ENCODE peak calls at places on chromosomes 3 and 15, in seven cellular contexts. One of them, this sample, is unnamed.

GRCh38 chr3:118181274-118181673 is 853.4 kb downstream of the IGSF11 start:
- DNase-seq in germinal center: no peak
- DNase-seq in cardiac fibroblast: no peak
- DNase-seq in breast epithelium: no peak
- DNase-seq in posterior vena cava: no peak
- DNase-seq in posterior cingulate gyrus: no peak
- DNase-seq in NCI-H2107: no peak
- DNase-seq in this sample: no peak

GRCh38 chr15:61748529-61748928 is 311.7 kb downstream of the VPS13C start:
- DNase-seq in breast epithelium: no peak
- DNase-seq in NCI-H2107: no peak
- DNase-seq in posterior vena cava: no peak
- DNase-seq in posterior cingulate gyrus: no peak
- DNase-seq in cardiac fibroblast: no peak
- DNase-seq in germinal center: no peak
- DNase-seq in this sample: no peak

GRCh38 chr3:148178508-148178907 is 519.2 kb upstream of the AGTR1 start:
- DNase-seq in cardiac fibroblast: no peak
- DNase-seq in posterior vena cava: no peak
- DNase-seq in germinal center: no peak
- DNase-seq in breast epithelium: no peak
- DNase-seq in posterior cingulate gyrus: no peak
- DNase-seq in NCI-H2107: peak; percentile 11
- DNase-seq in this sample: no peak

GRCh38 chr15:33022629-33023028 is 171.9 kb downstream of the FMN1 start:
- DNase-seq in NCI-H2107: no peak
- DNase-seq in breast epithelium: peak; percentile 61
- DNase-seq in posterior cingulate gyrus: no peak
- DNase-seq in posterior vena cava: no peak
- DNase-seq in germinal center: no peak
- DNase-seq in cardiac fibroblast: peak; percentile 54
- DNase-seq in this sample: no peak

GRCh38 chr3:73625124-73625665 is 454 bp upstream of the PDZRN3 start:
- DNase-seq in cardiac fibroblast: peak; percentile 78
- DNase-seq in NCI-H2107: no peak
- DNase-seq in posterior cingulate gyrus: no peak
- DNase-seq in breast epithelium: no peak
- DNase-seq in posterior vena cava: no peak
- DNase-seq in germinal center: no peak
- DNase-seq in this sample: no peak

GRCh38 chr3:128323206-128324081 is 143.2 kb downstream of the DNAJB8 start:
- DNase-seq in posterior vena cava: no peak
- DNase-seq in cardiac fibroblast: no peak
- DNase-seq in breast epithelium: no peak
- DNase-seq in posterior cingulate gyrus: no peak
- DNase-seq in NCI-H2107: no peak
- DNase-seq in germinal center: no peak
- DNase-seq in this sample: no peak

GRCh38 chr3:67083277-67083676 is 85.2 kb downstream of the KBTBD8 start:
- DNase-seq in posterior vena cava: no peak
- DNase-seq in posterior cingulate gyrus: no peak
- DNase-seq in germinal center: no peak
- DNase-seq in cardiac fibroblast: peak; percentile 8
- DNase-seq in NCI-H2107: no peak
- DNase-seq in breast epithelium: no peak
- DNase-seq in this sample: no peak

GRCh38 chr15:27499191-27499590 is 528.2 kb downstream of the GABRG3 start:
- DNase-seq in NCI-H2107: no peak
- DNase-seq in germinal center: no peak
- DNase-seq in posterior cingulate gyrus: no peak
- DNase-seq in posterior vena cava: no peak
- DNase-seq in cardiac fibroblast: no peak
- DNase-seq in breast epithelium: no peak
- DNase-seq in this sample: no peak

GRCh38 chr3:112656045-112656444 is 15.1 kb upstream of the CCDC80 start:
- DNase-seq in cardiac fibroblast: no peak
- DNase-seq in breast epithelium: no peak
- DNase-seq in posterior cingulate gyrus: no peak
- DNase-seq in NCI-H2107: no peak
- DNase-seq in posterior vena cava: no peak
- DNase-seq in germinal center: no peak
- DNase-seq in this sample: no peak

GRCh38 chr15:91032919-91033803 is 10.8 kb upstream of the VPS33B start:
- DNase-seq in posterior vena cava: no peak
- DNase-seq in NCI-H2107: no peak
- DNase-seq in breast epithelium: peak; percentile 64
- DNase-seq in germinal center: peak; percentile 15
- DNase-seq in cardiac fibroblast: peak; percentile 29
- DNase-seq in posterior cingulate gyrus: no peak
- DNase-seq in this sample: no peak

GRCh38 chr15:38818156-38818745 is 253.6 kb upstream of the RASGRP1 start:
- DNase-seq in posterior cingulate gyrus: no peak
- DNase-seq in NCI-H2107: no peak
- DNase-seq in germinal center: no peak
- DNase-seq in breast epithelium: no peak
- DNase-seq in cardiac fibroblast: no peak
- DNase-seq in posterior vena cava: no peak
- DNase-seq in this sample: no peak

GRCh38 chr3:182382112-182382857 is 411.0 kb upstream of the ATP11B start:
- DNase-seq in posterior vena cava: no peak
- DNase-seq in breast epithelium: no peak
- DNase-seq in germinal center: no peak
- DNase-seq in cardiac fibroblast: no peak
- DNase-seq in NCI-H2107: no peak
- DNase-seq in posterior cingulate gyrus: no peak
- DNase-seq in this sample: no peak

GRCh38 chr3:151866711-151867410 is 6.6 kb upstream of the SUCNR1 start:
- DNase-seq in breast epithelium: no peak
- DNase-seq in germinal center: no peak
- DNase-seq in posterior cingulate gyrus: no peak
- DNase-seq in posterior vena cava: no peak
- DNase-seq in cardiac fibroblast: no peak
- DNase-seq in NCI-H2107: no peak
- DNase-seq in this sample: no peak

GRCh38 chr3:184541886-184542562 is 19.6 kb upstream of the EPHB3 start:
- DNase-seq in breast epithelium: no peak
- DNase-seq in germinal center: no peak
- DNase-seq in posterior cingulate gyrus: no peak
- DNase-seq in posterior vena cava: peak; percentile 72
- DNase-seq in cardiac fibroblast: no peak
- DNase-seq in NCI-H2107: no peak
- DNase-seq in this sample: no peak

GRCh38 chr3:127953092-127953491 is 38.1 kb downstream of the KBTBD12 start:
- DNase-seq in germinal center: no peak
- DNase-seq in cardiac fibroblast: no peak
- DNase-seq in breast epithelium: no peak
- DNase-seq in posterior cingulate gyrus: no peak
- DNase-seq in posterior vena cava: no peak
- DNase-seq in NCI-H2107: no peak
- DNase-seq in this sample: no peak

GRCh38 chr3:126397610-126398422 is 3.1 kb downstream of the CFAP100 start:
- DNase-seq in cardiac fibroblast: no peak
- DNase-seq in breast epithelium: peak; percentile 49
- DNase-seq in germinal center: no peak
- DNase-seq in NCI-H2107: no peak
- DNase-seq in posterior cingulate gyrus: no peak
- DNase-seq in posterior vena cava: no peak
- DNase-seq in this sample: no peak

GRCh38 chr3:138222316-138222715 is 35.2 kb downstream of the ARMC8 start:
- DNase-seq in NCI-H2107: no peak
- DNase-seq in cardiac fibroblast: no peak
- DNase-seq in germinal center: no peak
- DNase-seq in breast epithelium: no peak
- DNase-seq in posterior vena cava: no peak
- DNase-seq in posterior cingulate gyrus: no peak
- DNase-seq in this sample: no peak

GRCh38 chr3:197026481-197026866 is 3.1 kb downstream of the MELTF start:
- DNase-seq in posterior vena cava: peak; percentile 76
- DNase-seq in breast epithelium: no peak
- DNase-seq in NCI-H2107: no peak
- DNase-seq in cardiac fibroblast: no peak
- DNase-seq in germinal center: no peak
- DNase-seq in posterior cingulate gyrus: no peak
- DNase-seq in this sample: no peak

GRCh38 chr15:26280281-26280680 is 417.2 kb upstream of the ATP10A start:
- DNase-seq in posterior vena cava: no peak
- DNase-seq in breast epithelium: no peak
- DNase-seq in cardiac fibroblast: no peak
- DNase-seq in posterior cingulate gyrus: no peak
- DNase-seq in germinal center: no peak
- DNase-seq in NCI-H2107: no peak
- DNase-seq in this sample: no peak

GRCh38 chr3:125125822-125126245 is 70.0 kb upstream of the HEG1 start:
- DNase-seq in germinal center: no peak
- DNase-seq in breast epithelium: no peak
- DNase-seq in posterior cingulate gyrus: no peak
- DNase-seq in posterior vena cava: no peak
- DNase-seq in cardiac fibroblast: peak; percentile 97
- DNase-seq in NCI-H2107: no peak
- DNase-seq in this sample: no peak

GRCh38 chr3:98770261-98771039 is 7.3 kb downstream of the ST3GAL6 start:
- DNase-seq in posterior vena cava: no peak
- DNase-seq in posterior cingulate gyrus: no peak
- DNase-seq in NCI-H2107: peak; percentile 65
- DNase-seq in breast epithelium: peak; percentile 56
- DNase-seq in germinal center: no peak
- DNase-seq in cardiac fibroblast: no peak
- DNase-seq in this sample: no peak

GRCh38 chr3:177724020-177724638 is 526.8 kb upstream of the TBL1XR1 start:
- DNase-seq in posterior vena cava: peak; percentile 86
- DNase-seq in cardiac fibroblast: peak; percentile 84
- DNase-seq in posterior cingulate gyrus: no peak
- DNase-seq in germinal center: no peak
- DNase-seq in breast epithelium: no peak
- DNase-seq in NCI-H2107: no peak
- DNase-seq in this sample: no peak

GRCh38 chr3:106560451-106560966 is 691.7 kb upstream of the CBLB start:
- DNase-seq in posterior cingulate gyrus: no peak
- DNase-seq in germinal center: no peak
- DNase-seq in cardiac fibroblast: peak; percentile 81
- DNase-seq in NCI-H2107: no peak
- DNase-seq in breast epithelium: no peak
- DNase-seq in posterior vena cava: no peak
- DNase-seq in this sample: no peak

GRCh38 chr15:86247249-86247955 is 167.7 kb downstream of the AGBL1 start:
- DNase-seq in NCI-H2107: no peak
- DNase-seq in posterior cingulate gyrus: no peak
- DNase-seq in cardiac fibroblast: no peak
- DNase-seq in germinal center: no peak
- DNase-seq in breast epithelium: no peak
- DNase-seq in posterior vena cava: no peak
- DNase-seq in this sample: no peak

GRCh38 chr15:79192462-79193036 is 90.0 kb upstream of the ANKRD34C start:
- DNase-seq in posterior cingulate gyrus: no peak
- DNase-seq in posterior vena cava: no peak
- DNase-seq in germinal center: no peak
- DNase-seq in breast epithelium: no peak
- DNase-seq in cardiac fibroblast: peak; percentile 6
- DNase-seq in NCI-H2107: no peak
- DNase-seq in this sample: no peak

GRCh38 chr15:62242999-62243398 is 77.9 kb upstream of the C2CD4B start:
- DNase-seq in cardiac fibroblast: no peak
- DNase-seq in breast epithelium: no peak
- DNase-seq in posterior vena cava: no peak
- DNase-seq in posterior cingulate gyrus: no peak
- DNase-seq in NCI-H2107: no peak
- DNase-seq in germinal center: no peak
- DNase-seq in this sample: no peak

GRCh38 chr15:66085128-66085527 is 168.4 kb downstream of the MEGF11 start:
- DNase-seq in breast epithelium: no peak
- DNase-seq in NCI-H2107: no peak
- DNase-seq in posterior vena cava: peak; percentile 59
- DNase-seq in posterior cingulate gyrus: no peak
- DNase-seq in cardiac fibroblast: no peak
- DNase-seq in germinal center: no peak
- DNase-seq in this sample: no peak

GRCh38 chr3:19065027-19065426 is 83.3 kb upstream of the KCNH8 start:
- DNase-seq in NCI-H2107: no peak
- DNase-seq in posterior cingulate gyrus: no peak
- DNase-seq in germinal center: peak; percentile 5
- DNase-seq in cardiac fibroblast: peak; percentile 17
- DNase-seq in posterior vena cava: no peak
- DNase-seq in breast epithelium: no peak
- DNase-seq in this sample: peak; percentile 8

GRCh38 chr3:31408720-31409119 is 124.0 kb upstream of the STT3B start:
- DNase-seq in germinal center: no peak
- DNase-seq in NCI-H2107: no peak
- DNase-seq in cardiac fibroblast: no peak
- DNase-seq in posterior vena cava: no peak
- DNase-seq in posterior cingulate gyrus: no peak
- DNase-seq in breast epithelium: no peak
- DNase-seq in this sample: no peak

GRCh38 chr3:46715507-46716175 is 2.0 kb downstream of the PRSS50 start:
- DNase-seq in germinal center: no peak
- DNase-seq in NCI-H2107: no peak
- DNase-seq in breast epithelium: peak; percentile 31
- DNase-seq in cardiac fibroblast: no peak
- DNase-seq in posterior cingulate gyrus: peak; percentile 8
- DNase-seq in posterior vena cava: peak; percentile 54
- DNase-seq in this sample: no peak

GRCh38 chr15:51783967-51784366 is 32.6 kb downstream of the TMOD2 start:
- DNase-seq in NCI-H2107: no peak
- DNase-seq in posterior vena cava: no peak
- DNase-seq in cardiac fibroblast: no peak
- DNase-seq in germinal center: no peak
- DNase-seq in breast epithelium: no peak
- DNase-seq in posterior cingulate gyrus: no peak
- DNase-seq in this sample: no peak

GRCh38 chr15:40313531-40314398 is 6.0 kb upstream of the PLCB2 start:
- DNase-seq in cardiac fibroblast: no peak
- DNase-seq in breast epithelium: no peak
- DNase-seq in posterior cingulate gyrus: no peak
- DNase-seq in posterior vena cava: peak; percentile 69
- DNase-seq in NCI-H2107: peak; percentile 40
- DNase-seq in germinal center: no peak
- DNase-seq in this sample: no peak

GRCh38 chr15:39786444-39787056 is 3.9 kb upstream of the FSIP1 start:
- DNase-seq in posterior vena cava: no peak
- DNase-seq in germinal center: peak; percentile 29
- DNase-seq in NCI-H2107: peak; percentile 21
- DNase-seq in posterior cingulate gyrus: no peak
- DNase-seq in cardiac fibroblast: peak; percentile 79
- DNase-seq in breast epithelium: no peak
- DNase-seq in this sample: peak; percentile 5